ENCODE peak calls at places on chromosomes 13 and 19, in eight cellular contexts. One of them, this sample, is unnamed.

GRCh38 chr13:46137627-46138026 is 32.8 kb upstream of the CPB2 start:
- DNase-seq in fibroblast of lung: no peak
- DNase-seq in thoracic aorta: no peak
- DNase-seq in heart right ventricle: no peak
- DNase-seq in Peyer's patch: no peak
- DNase-seq in psoas muscle: no peak
- DNase-seq in lung: no peak
- DNase-seq in AG04450: no peak
- DNase-seq in this sample: no peak

GRCh38 chr19:51546650-51547396 is 15.4 kb upstream of the SIGLEC6 start:
- DNase-seq in AG04450: no peak
- DNase-seq in heart right ventricle: no peak
- DNase-seq in thoracic aorta: no peak
- DNase-seq in lung: no peak
- DNase-seq in fibroblast of lung: no peak
- DNase-seq in Peyer's patch: no peak
- DNase-seq in psoas muscle: no peak
- DNase-seq in this sample: no peak

GRCh38 chr13:23510979-23511735 is 59.1 kb upstream of the TNFRSF19 start:
- DNase-seq in lung: no peak
- DNase-seq in AG04450: no peak
- DNase-seq in Peyer's patch: no peak
- DNase-seq in heart right ventricle: no peak
- DNase-seq in psoas muscle: no peak
- DNase-seq in thoracic aorta: no peak
- DNase-seq in fibroblast of lung: peak
- DNase-seq in this sample: no peak

GRCh38 chr13:24313449-24313848 is 4.1 kb downstream of the C1QTNF9 start:
- DNase-seq in AG04450: no peak
- DNase-seq in lung: no peak
- DNase-seq in thoracic aorta: no peak
- DNase-seq in fibroblast of lung: peak
- DNase-seq in Peyer's patch: no peak
- DNase-seq in psoas muscle: no peak
- DNase-seq in heart right ventricle: no peak
- DNase-seq in this sample: no peak

GRCh38 chr13:36820222-36820621 is 1.2 kb downstream of the RFXAP start:
- DNase-seq in lung: no peak
- DNase-seq in psoas muscle: no peak
- DNase-seq in fibroblast of lung: no peak
- DNase-seq in AG04450: no peak
- DNase-seq in thoracic aorta: no peak
- DNase-seq in heart right ventricle: no peak
- DNase-seq in Peyer's patch: no peak
- DNase-seq in this sample: no peak

GRCh38 chr13:50521750-50522149 is 321.7 kb downstream of the DLEU7 start:
- DNase-seq in lung: no peak
- DNase-seq in Peyer's patch: no peak
- DNase-seq in heart right ventricle: no peak
- DNase-seq in AG04450: no peak
- DNase-seq in fibroblast of lung: peak
- DNase-seq in thoracic aorta: no peak
- DNase-seq in psoas muscle: no peak
- DNase-seq in this sample: no peak

GRCh38 chr13:93775507-93776108 is 549.0 kb downstream of the GPC6 start:
- DNase-seq in fibroblast of lung: peak
- DNase-seq in psoas muscle: no peak
- DNase-seq in thoracic aorta: no peak
- DNase-seq in heart right ventricle: no peak
- DNase-seq in Peyer's patch: no peak
- DNase-seq in AG04450: peak
- DNase-seq in lung: no peak
- DNase-seq in this sample: no peak

GRCh38 chr13:28636078-28636477 is 22.9 kb upstream of the POMP start:
- DNase-seq in thoracic aorta: no peak
- DNase-seq in psoas muscle: no peak
- DNase-seq in AG04450: no peak
- DNase-seq in heart right ventricle: no peak
- DNase-seq in fibroblast of lung: peak
- DNase-seq in Peyer's patch: no peak
- DNase-seq in lung: no peak
- DNase-seq in this sample: no peak

GRCh38 chr19:2495130-2495641 is 19.3 kb downstream of the GADD45B start:
- DNase-seq in lung: peak
- DNase-seq in thoracic aorta: peak
- DNase-seq in psoas muscle: peak
- DNase-seq in Peyer's patch: no peak
- DNase-seq in heart right ventricle: peak
- DNase-seq in fibroblast of lung: peak
- DNase-seq in AG04450: no peak
- DNase-seq in this sample: no peak

GRCh38 chr13:49996166-49996915 is 501 bp upstream of the TRIM13 start:
- DNase-seq in Peyer's patch: peak
- DNase-seq in psoas muscle: peak
- DNase-seq in fibroblast of lung: peak
- DNase-seq in heart right ventricle: peak
- DNase-seq in AG04450: peak
- DNase-seq in thoracic aorta: peak
- DNase-seq in lung: peak
- DNase-seq in this sample: peak

GRCh38 chr13:92602560-92602959 is 624.0 kb upstream of the GPC6 start:
- DNase-seq in psoas muscle: no peak
- DNase-seq in lung: no peak
- DNase-seq in fibroblast of lung: peak
- DNase-seq in thoracic aorta: no peak
- DNase-seq in AG04450: no peak
- DNase-seq in Peyer's patch: no peak
- DNase-seq in heart right ventricle: no peak
- DNase-seq in this sample: no peak

GRCh38 chr19:37172368-37173366 is at the start of gene ZNF585A:
- DNase-seq in lung: peak
- DNase-seq in fibroblast of lung: peak
- DNase-seq in thoracic aorta: peak
- DNase-seq in psoas muscle: peak
- DNase-seq in AG04450: peak
- DNase-seq in Peyer's patch: peak
- DNase-seq in heart right ventricle: peak
- DNase-seq in this sample: peak

GRCh38 chr19:2540646-2541454 is 64.9 kb downstream of the GADD45B start:
- DNase-seq in fibroblast of lung: peak
- DNase-seq in heart right ventricle: peak
- DNase-seq in Peyer's patch: peak
- DNase-seq in thoracic aorta: peak
- DNase-seq in psoas muscle: peak
- DNase-seq in lung: peak
- DNase-seq in AG04450: peak
- DNase-seq in this sample: no peak

DNA sequence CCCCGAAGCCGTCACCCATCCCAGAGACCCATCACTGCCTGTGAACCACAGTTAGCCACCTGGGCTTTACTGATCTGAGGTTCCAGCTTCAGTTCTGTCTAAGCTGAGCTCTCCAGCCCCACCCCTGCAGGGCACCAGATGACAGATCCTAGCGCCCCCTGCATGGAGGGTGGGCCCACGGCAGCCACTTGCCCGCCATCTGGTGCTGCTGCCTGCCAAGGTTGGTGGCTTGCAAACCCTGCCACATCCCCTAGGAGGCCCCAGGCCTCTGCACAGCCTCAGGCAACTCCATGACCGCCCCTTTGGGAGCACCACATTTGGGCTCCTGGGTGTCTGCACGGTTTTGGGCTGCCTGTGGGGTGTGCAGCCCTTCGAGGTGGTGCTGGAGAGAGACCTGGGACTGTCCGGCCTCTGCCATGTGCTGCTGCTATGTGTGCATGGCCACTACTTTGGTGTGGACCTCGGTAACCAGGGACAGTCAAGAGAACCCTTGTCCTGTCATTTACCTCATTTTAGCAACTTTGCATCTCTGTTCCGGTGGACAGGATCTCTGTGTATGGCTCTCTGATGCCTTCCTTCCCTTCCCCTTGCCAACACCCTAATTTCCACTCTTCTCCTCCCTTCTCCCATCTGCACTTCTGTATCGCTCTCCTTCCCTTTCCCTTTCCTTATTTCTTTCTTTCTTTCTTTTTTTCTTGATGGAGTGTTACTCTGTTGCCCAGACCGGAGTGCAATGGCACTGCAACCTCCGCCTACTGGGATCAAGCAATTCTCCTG is 17.4 kb upstream of the SDHAF1 start:
- DNase-seq in heart right ventricle: no peak
- DNase-seq in lung: no peak
- DNase-seq in AG04450: no peak
- DNase-seq in Peyer's patch: no peak
- DNase-seq in thoracic aorta: no peak
- DNase-seq in fibroblast of lung: no peak
- DNase-seq in psoas muscle: no peak
- DNase-seq in this sample: no peak
- TF ChIP-seq CTCF in heart right ventricle: no peak
- TF ChIP-seq CTCF in lung: no peak
- TF ChIP-seq CTCF in AG04450: no peak
- TF ChIP-seq CTCF in Peyer's patch: no peak
- TF ChIP-seq CTCF in thoracic aorta: no peak
- TF ChIP-seq CTCF in fibroblast of lung: no peak
- TF ChIP-seq CTCF in psoas muscle: no peak
- TF ChIP-seq CTCF in this sample: no peak

DNA sequence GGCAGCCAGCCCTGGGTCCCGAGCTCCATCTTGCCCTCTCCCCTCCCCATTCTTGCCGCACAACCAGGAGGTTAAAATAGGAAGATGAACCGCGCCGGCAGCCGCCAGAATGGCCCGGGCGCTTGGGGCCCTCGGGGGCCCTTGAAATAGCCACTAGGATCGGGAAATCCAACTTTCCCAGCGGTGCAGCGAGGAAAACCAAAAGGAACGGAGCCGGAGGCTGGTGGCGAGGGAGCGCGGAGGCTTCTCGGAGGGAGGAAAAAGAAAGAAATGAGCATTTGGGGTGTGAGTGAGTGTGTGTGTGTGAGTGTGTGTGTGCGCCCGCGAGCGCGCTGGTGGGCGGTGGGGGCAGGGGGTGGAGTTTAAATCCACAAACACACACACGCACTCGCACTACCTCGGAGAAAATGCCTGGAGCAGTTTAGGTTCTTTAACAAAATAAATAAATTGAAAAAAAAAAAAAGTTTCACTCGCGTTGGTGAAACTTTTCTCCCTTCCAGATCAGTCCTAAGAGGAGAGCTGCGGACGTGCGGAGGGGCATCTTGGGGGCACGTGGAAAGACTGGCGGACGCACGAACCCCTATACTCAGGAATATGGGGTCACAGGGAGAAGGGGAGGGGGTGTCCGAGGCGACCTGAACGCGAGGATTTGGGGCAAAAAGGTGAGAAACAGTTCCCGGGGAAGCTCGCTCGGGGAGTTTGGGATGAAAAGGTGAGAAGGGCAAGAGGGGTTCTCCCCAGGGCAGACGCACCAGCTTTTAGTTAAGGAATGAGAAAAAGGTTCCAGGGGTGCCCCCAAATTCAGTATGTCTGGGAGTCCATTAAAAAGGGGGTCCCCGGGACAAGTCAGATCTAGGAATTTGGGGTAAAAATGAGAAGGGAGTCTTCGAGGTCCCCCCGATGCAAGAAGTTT is 1.3 kb downstream of the RFX2 start:
- DNase-seq in heart right ventricle: peak
- DNase-seq in AG04450: no peak
- DNase-seq in Peyer's patch: peak
- DNase-seq in thoracic aorta: peak
- DNase-seq in psoas muscle: peak
- DNase-seq in fibroblast of lung: peak
- DNase-seq in lung: peak
- DNase-seq in this sample: peak
- H3K27ac ChIP-seq in heart right ventricle: peak
- H3K27ac ChIP-seq in AG04450: peak
- H3K27ac ChIP-seq in Peyer's patch: peak
- H3K27ac ChIP-seq in thoracic aorta: peak
- H3K27ac ChIP-seq in psoas muscle: peak
- H3K27ac ChIP-seq in fibroblast of lung: peak
- H3K27ac ChIP-seq in lung: peak
- H3K27ac ChIP-seq in this sample: no peak

DNA sequence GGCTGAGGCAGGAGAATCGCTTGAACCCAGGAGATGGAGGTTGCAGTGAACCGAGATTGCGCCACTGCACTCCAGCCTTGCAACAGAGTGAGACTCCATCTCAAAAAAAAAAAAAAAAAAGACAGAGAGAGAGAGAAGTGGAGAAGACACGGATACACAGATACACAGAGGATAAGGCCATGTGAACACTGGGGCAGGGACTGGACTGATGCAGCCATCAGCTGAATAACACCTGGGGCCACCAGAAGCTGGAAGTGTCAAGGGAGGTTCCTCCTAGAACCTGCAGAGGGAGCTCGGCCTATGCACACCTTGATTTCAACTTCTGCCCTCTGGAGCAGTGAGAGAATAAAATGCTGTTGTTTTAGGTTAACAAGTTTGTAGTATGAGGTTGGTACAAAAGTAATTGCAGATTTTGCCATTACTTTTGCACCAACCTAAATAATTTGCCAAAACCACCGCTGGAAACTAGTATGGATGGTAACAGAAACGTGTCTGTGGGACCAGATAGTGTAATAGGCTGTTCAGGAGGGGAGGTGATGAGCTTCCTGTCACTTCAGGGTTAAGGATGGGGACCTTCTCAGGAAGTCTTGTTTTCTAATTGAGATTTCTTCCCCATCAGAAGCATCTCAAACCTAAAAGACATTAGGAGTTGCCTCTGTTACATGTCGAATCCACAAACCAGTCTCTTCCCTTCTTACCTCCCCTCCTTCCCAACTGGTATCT is 36.4 kb upstream of the IGSF23 start:
- DNase-seq in fibroblast of lung: peak
- DNase-seq in psoas muscle: no peak
- DNase-seq in heart right ventricle: no peak
- DNase-seq in thoracic aorta: no peak
- DNase-seq in lung: peak
- DNase-seq in AG04450: no peak
- DNase-seq in Peyer's patch: no peak
- DNase-seq in this sample: no peak
- TF ChIP-seq CTCF in fibroblast of lung: peak
- TF ChIP-seq CTCF in psoas muscle: peak
- TF ChIP-seq CTCF in heart right ventricle: peak
- TF ChIP-seq CTCF in thoracic aorta: no peak
- TF ChIP-seq CTCF in lung: peak
- TF ChIP-seq CTCF in AG04450: peak
- TF ChIP-seq CTCF in Peyer's patch: no peak
- TF ChIP-seq CTCF in this sample: peak

DNA sequence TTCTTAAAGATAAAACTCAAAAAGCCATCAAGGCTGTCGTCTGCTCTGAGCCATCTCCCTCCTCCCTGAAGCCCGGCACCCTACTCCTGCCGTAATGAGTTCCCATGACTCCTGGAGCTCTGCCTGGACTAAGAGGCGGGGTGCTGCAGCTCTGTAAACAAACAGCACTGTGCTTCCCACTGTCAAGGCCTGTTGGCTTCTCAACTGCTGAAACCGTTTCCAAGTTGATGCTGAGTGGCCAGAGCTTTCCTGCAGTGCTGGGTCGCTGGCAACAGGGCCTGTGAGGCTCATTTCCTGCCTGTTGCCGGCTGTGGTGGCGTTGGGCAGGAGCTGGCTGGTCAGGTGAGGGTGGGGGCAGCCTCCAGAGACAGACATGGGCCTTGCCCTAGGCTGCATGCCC is 26.7 kb upstream of the ISYNA1 start:
- DNase-seq in thoracic aorta: peak
- DNase-seq in fibroblast of lung: peak
- DNase-seq in psoas muscle: peak
- DNase-seq in heart right ventricle: peak
- DNase-seq in lung: peak
- DNase-seq in Peyer's patch: peak
- DNase-seq in AG04450: peak
- DNase-seq in this sample: no peak
- H3K27ac ChIP-seq in thoracic aorta: peak
- H3K27ac ChIP-seq in fibroblast of lung: peak
- H3K27ac ChIP-seq in psoas muscle: peak
- H3K27ac ChIP-seq in heart right ventricle: peak
- H3K27ac ChIP-seq in lung: peak
- H3K27ac ChIP-seq in Peyer's patch: peak
- H3K27ac ChIP-seq in AG04450: peak
- H3K27ac ChIP-seq in this sample: no peak

This sample was measured in CD4-positive, alpha-beta T cell.